ENCODE peak calls at places on chromosome 6, in four cellular contexts. Y is dorsolateral prefrontal cortex, N is fibroblast of pulmonary artery, V is Panc1. J is an unnamed sample.

GRCh38 chr6:3830806-3831205 is 18.4 kb upstream of the FAM50B start:
- DNase-seq in V (no peak), Y (no peak), N (no peak), J (peak; percentile 13)

GRCh38 chr6:346389-347030 is 45.0 kb upstream of the IRF4 start:
- DNase-seq in V (no peak), N (peak; percentile 16), Y (no peak), J (no peak)

GRCh38 chr6:89817481-89817880 is 2.1 kb downstream of the MDN1 start:
- DNase-seq in V (no peak), N (no peak), Y (no peak), J (no peak)

GRCh38 chr6:163436843-163437242 is 22.3 kb downstream of the QKI start:
- DNase-seq in N (no peak), Y (no peak), V (no peak), J (no peak)

GRCh38 chr6:106560966-106561740 is 68.1 kb downstream of the RTN4IP1 start:
- DNase-seq in N (peak; percentile 61), V (no peak), Y (no peak), J (no peak)

GRCh38 chr6:97876711-97877110 is 593.7 kb upstream of the MMS22L start:
- DNase-seq in N (no peak), Y (no peak), V (no peak), J (no peak)

GRCh38 chr6:99425647-99426453 is 742 bp upstream of the PNISR start:
- DNase-seq in V (peak; percentile 93), Y (peak; percentile 68), N (peak; percentile 82), J (peak; percentile 88)

GRCh38 chr6:157848693-157849092 is 25.6 kb downstream of the SNX9 start:
- DNase-seq in N (no peak), Y (no peak), V (no peak), J (no peak)

GRCh38 chr6:130708338-130708737 is 118.9 kb upstream of the SMLR1 start:
- DNase-seq in N (no peak), V (no peak), Y (no peak), J (no peak)

GRCh38 chr6:36419295-36419694 is 23.4 kb downstream of the PXT1 start:
- DNase-seq in Y (no peak), N (no peak), V (no peak), J (no peak)

GRCh38 chr6:155418017-155418749 is 37.5 kb downstream of the NOX3 start:
- DNase-seq in Y (no peak), V (no peak), N (peak; percentile 77), J (peak; percentile 52)

GRCh38 chr6:100152201-100152600 is 158.2 kb upstream of the MCHR2 start:
- DNase-seq in V (no peak), Y (no peak), N (no peak), J (no peak)

GRCh38 chr6:100593522-100593921 is 128.8 kb upstream of the SIM1 start:
- DNase-seq in N (no peak), V (no peak), Y (no peak), J (no peak)

GRCh38 chr6:2111162-2111677 is 134.2 kb downstream of the GMDS start:
- DNase-seq in N (peak; percentile 91), Y (no peak), V (peak; percentile 12), J (no peak)

GRCh38 chr6:112296122-112296521 is 41.8 kb upstream of the LAMA4 start:
- DNase-seq in N (peak; percentile 59), V (peak; percentile 17), Y (no peak), J (no peak)

GRCh38 chr6:42166444-42167141 is 6.6 kb upstream of the GUCA1A start:
- DNase-seq in V (peak; percentile 78), N (peak; percentile 81), Y (peak; percentile 56), J (peak; percentile 85)

GRCh38 chr6:33585403-33586107 is 5.5 kb upstream of the BAK1 start:
- DNase-seq in N (peak; percentile 79), Y (peak; percentile 87), V (no peak), J (peak; percentile 97)

GRCh38 chr6:25508051-25508450 is 144.0 kb upstream of the SCGN start:
- DNase-seq in V (no peak), N (no peak), Y (no peak), J (no peak)

GRCh38 chr6:33320315-33321181 is 3.0 kb upstream of the ZBTB22 start:
- DNase-seq in N (peak; percentile 93), V (no peak), Y (no peak), J (no peak)

GRCh38 chr6:17914651-17915050 is 72.8 kb downstream of the KIF13A start:
- DNase-seq in V (no peak), Y (no peak), N (no peak), J (no peak)

GRCh38 chr6:129671442-129672344 is 38.3 kb downstream of the ARHGAP18 start:
- DNase-seq in N (no peak), V (no peak), Y (no peak), J (peak; percentile 79)

GRCh38 chr6:158631678-158632537 is 12.6 kb downstream of the DYNLT1 start:
- DNase-seq in N (peak; percentile 89), Y (no peak), V (no peak), J (peak; percentile 89)

GRCh38 chr6:2166717-2167116 is 78.7 kb downstream of the GMDS start:
- DNase-seq in V (peak; percentile 51), N (no peak), Y (no peak), J (no peak)

GRCh38 chr6:89404512-89404911 is 7.6 kb downstream of the RRAGD start:
- DNase-seq in Y (no peak), N (no peak), V (no peak), J (no peak)

GRCh38 chr6:29602564-29603361 is 17.8 kb downstream of the OR2H2 start:
- DNase-seq in N (peak; percentile 28), Y (no peak), V (no peak), J (no peak)

GRCh38 chr6:126170875-126171489 is 168.9 kb upstream of the CENPW start:
- DNase-seq in N (peak; percentile 55), Y (no peak), V (no peak), J (peak; percentile 63)

GRCh38 chr6:71403422-71404134 is 115.0 kb downstream of the OGFRL1 start:
- DNase-seq in Y (no peak), V (no peak), N (peak; percentile 42), J (no peak)

GRCh38 chr6:168044521-168045130 is 34.4 kb downstream of the FRMD1 start:
- DNase-seq in V (no peak), N (no peak), Y (no peak), J (no peak)

GRCh38 chr6:104653786-104654185 is 205.9 kb downstream of the HACE1 start:
- DNase-seq in N (no peak), Y (no peak), V (no peak), J (no peak)

GRCh38 chr6:56690519-56691200 is 48.0 kb upstream of the DST start:
- DNase-seq in Y (no peak), V (peak; percentile 88), N (peak; percentile 88), J (no peak)

GRCh38 chr6:52284131-52284459 is 447 bp downstream of the MCM3 start:
- DNase-seq in Y (no peak), V (no peak), N (no peak), J (no peak)

GRCh38 chr6:138856654-138857053 is 60.8 kb downstream of the ECT2L start:
- DNase-seq in V (no peak), Y (no peak), N (no peak), J (no peak)

GRCh38 chr6:68771426-68771825 is 136.3 kb downstream of the ADGRB3 start:
- DNase-seq in N (no peak), V (no peak), Y (no peak), J (no peak)

GRCh38 chr6:18245642-18246041 is 18.7 kb downstream of the DEK start:
- DNase-seq in V (no peak), Y (no peak), N (no peak), J (no peak)

GRCh38 chr6:110325197-110325596 is 33.0 kb downstream of the METTL24 start:
- DNase-seq in N (peak; percentile 73), Y (no peak), V (no peak), J (no peak)

GRCh38 chr6:89508755-89509563 is 76.0 kb downstream of the ANKRD6 start:
- DNase-seq in N (peak; percentile 8), Y (no peak), V (no peak), J (no peak)

GRCh38 chr6:24274441-24275083 is 83.3 kb downstream of the DCDC2 start:
- DNase-seq in V (no peak), N (peak; percentile 39), Y (no peak), J (no peak)

GRCh38 chr6:123306334-123306733 is 310.3 kb downstream of the CLVS2 start:
- DNase-seq in Y (no peak), V (no peak), N (no peak), J (no peak)

GRCh38 chr6:123309130-123309529 is 313.1 kb downstream of the CLVS2 start:
- DNase-seq in V (no peak), Y (no peak), N (no peak), J (no peak)
- H3K4me3 ChIP-seq in V (no peak overlapping the region), Y (no peak overlapping the region), N (no peak overlapping the region), J (no peak overlapping the region)

DNA sequence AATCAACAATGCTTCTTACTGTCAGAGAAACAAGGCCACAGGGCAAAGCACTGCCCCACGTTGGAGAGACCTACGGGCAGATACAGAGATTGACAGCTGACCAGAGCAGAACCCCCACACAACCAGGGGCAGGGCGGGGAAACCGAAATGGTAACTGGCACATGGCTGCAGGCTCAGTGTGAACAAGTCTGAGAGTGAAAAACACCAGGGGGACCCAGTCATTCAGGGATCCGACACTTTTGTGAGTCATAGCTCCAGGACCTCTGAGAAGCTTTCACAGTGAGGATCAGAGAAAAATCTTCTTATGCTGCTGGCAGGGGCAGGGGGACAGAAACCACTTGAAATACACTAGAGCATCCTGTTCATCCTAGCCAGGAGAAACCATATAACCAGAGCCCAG is 254.2 kb downstream of the C6orf118 start:
- DNase-seq in Y (no peak), V (no peak), N (no peak), J (no peak)
- TF ChIP-seq CTCF in Y (no peak), V (no peak), N (no peak), J (no peak)

DNA sequence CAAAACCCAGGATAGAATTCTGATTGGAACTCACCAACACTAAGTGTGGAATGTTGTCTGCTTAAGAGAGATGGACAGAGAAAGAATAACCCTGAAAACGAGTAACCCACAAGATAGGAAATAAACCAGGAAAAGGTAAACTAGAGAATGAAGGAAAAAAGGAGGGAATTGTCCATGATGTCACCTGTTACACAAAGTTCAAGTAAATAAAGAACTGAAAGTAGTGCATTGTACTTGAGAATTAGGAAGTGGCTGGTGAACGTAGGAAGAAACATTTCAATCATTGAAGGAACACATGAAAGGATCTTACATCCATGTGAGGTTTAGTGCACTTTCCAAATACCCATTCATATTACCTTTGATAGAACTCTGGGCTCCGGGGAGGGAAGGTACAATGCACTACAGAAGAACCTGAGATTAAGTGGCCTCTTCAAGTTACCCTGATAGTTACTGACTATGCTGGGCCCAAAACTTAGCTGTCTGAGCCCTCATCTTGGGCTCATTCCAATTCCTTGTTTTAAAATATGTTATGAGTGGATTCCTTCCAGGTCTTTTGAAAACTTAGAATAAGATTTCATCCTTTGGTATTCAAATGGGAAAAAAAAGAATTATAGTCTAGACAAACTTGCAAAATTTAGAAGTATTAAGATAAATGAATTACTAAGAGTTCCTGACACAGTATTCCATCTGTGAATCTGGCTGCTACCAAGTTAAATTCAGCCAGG is 1.1 kb upstream of the STX7 start:
- DNase-seq in N (no peak), Y (no peak), V (no peak), J (no peak)
- H3K4me3 ChIP-seq in N (no peak overlapping the region), Y (peak overlapping the region; percentile 99), V (no peak overlapping the region), J (peak overlapping the region; percentile 92)

DNA sequence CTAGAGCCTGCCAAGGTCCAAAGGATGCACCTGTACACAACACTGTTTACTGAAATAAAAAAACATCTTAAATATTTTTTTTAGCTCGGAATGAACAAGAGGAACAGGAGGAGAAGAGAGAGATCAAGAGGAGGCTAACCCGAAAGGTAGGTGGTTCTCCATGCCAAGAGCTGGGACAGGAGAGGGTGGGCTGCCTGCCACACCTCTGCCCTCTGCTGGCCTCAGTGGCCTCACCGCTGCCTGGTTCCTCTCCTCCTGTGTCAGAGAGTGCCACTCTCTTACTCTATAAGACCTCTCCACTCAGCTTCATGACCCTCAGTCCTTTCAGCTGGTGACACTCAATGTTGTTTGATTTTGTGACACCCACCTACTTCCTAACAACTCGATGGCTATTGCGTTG is 50.2 kb downstream of the TBC1D7 start:
- DNase-seq in Y (no peak), N (no peak), V (no peak), J (no peak)
- TF ChIP-seq CTCF in Y (no peak), N (no peak), V (peak; percentile 57), J (no peak)

J was measured in Peyer's patch.